ENCODE peak calls at places on chromosomes 1 and 21, in four cellular contexts. I, N, S and X are unnamed samples.

GRCh38 chr1:231139125-231139649 is 22.7 kb upstream of the TRIM67 start:
- DNase-seq in I (peak), N (peak), S (no peak), X (peak)

GRCh38 chr21:44736291-44737004 is 25.1 kb upstream of the TSPEAR start:
- DNase-seq in I (no peak), N (no peak), S (no peak), X (no peak)

GRCh38 chr1:153727463-153728304 is at the start of gene INTS3:
- DNase-seq in I (peak), N (peak), S (peak), X (peak)

GRCh38 chr1:47437518-47438320 is at the start of gene FOXD2:
- DNase-seq in I (peak), N (no peak), S (peak), X (no peak)

GRCh38 chr1:161473363-161473762 is 31.9 kb upstream of the FCGR2A start:
- DNase-seq in I (no peak), N (no peak), S (no peak), X (no peak)

GRCh38 chr1:1876335-1876935 is 14.5 kb downstream of the GNB1 start:
- DNase-seq in I (no peak), N (no peak), S (no peak), X (no peak)

GRCh38 chr21:46029201-46029924 is 47.8 kb downstream of the COL6A1 start:
- DNase-seq in I (no peak), N (no peak), S (no peak), X (no peak)

GRCh38 chr1:160925652-160926241 is 28.9 kb downstream of the ITLN2 start:
- DNase-seq in I (no peak), N (no peak), S (no peak), X (no peak)

GRCh38 chr1:81155131-81155530 is 645.6 kb upstream of the ADGRL2 start:
- DNase-seq in I (no peak), N (peak), S (no peak), X (peak)

GRCh38 chr1:30907641-30908445 is 715 bp downstream of the SDC3 start:
- DNase-seq in I (no peak), N (no peak), S (no peak), X (no peak)

GRCh38 chr1:246727594-246727993 is 3.4 kb downstream of the SCCPDH start:
- DNase-seq in I (no peak), N (no peak), S (no peak), X (no peak)

GRCh38 chr1:168567007-168567406 is 9.4 kb upstream of the XCL1 start:
- DNase-seq in I (no peak), N (no peak), S (no peak), X (no peak)

GRCh38 chr1:150017206-150017750 is 6.8 kb upstream of the OTUD7B start:
- DNase-seq in I (peak), N (no peak), S (no peak), X (no peak)

GRCh38 chr1:201013031-201013485 is 10.5 kb downstream of the KIF21B start:
- DNase-seq in I (no peak), N (no peak), S (no peak), X (no peak)

GRCh38 chr1:64983110-64983509 is 16.8 kb upstream of the JAK1 start:
- DNase-seq in I (peak), N (peak), S (no peak), X (no peak)

GRCh38 chr1:171251741-171252300 is 3.5 kb downstream of the FMO1 start:
- DNase-seq in I (peak), N (no peak), S (no peak), X (no peak)

GRCh38 chr21:45000637-45001133 is 60.9 kb downstream of the SLX9 start:
- DNase-seq in I (no peak), N (no peak), S (no peak), X (no peak)

GRCh38 chr1:98051065-98051675 is 130.3 kb upstream of the DPYD start:
- DNase-seq in I (peak), N (no peak), S (peak), X (no peak)

GRCh38 chr1:22750671-22751016 is 40.0 kb downstream of the EPHB2 start:
- DNase-seq in I (no peak), N (no peak), S (no peak), X (no peak)

GRCh38 chr1:184228558-184228957 is 158.3 kb upstream of the C1orf21 start:
- DNase-seq in I (no peak), N (no peak), S (no peak), X (no peak)

GRCh38 chr1:21550097-21550496 is 40.9 kb downstream of the ALPL start:
- DNase-seq in I (no peak), N (no peak), S (no peak), X (no peak)

GRCh38 chr1:109948285-109948630 is 36.3 kb upstream of the AHCYL1 start:
- DNase-seq in I (no peak), N (no peak), S (no peak), X (no peak)
- H3K4me3 ChIP-seq in I (no peak), N (no peak), S (no peak), X (no peak)

GRCh38 chr1:88466899-88467580 is 217.0 kb upstream of the PKN2 start:
- DNase-seq in I (no peak), N (no peak), S (no peak), X (no peak)

GRCh38 chr1:88462481-88463261 is 221.4 kb upstream of the PKN2 start:
- DNase-seq in I (no peak), N (no peak), S (no peak), X (no peak)

GRCh38 chr1:88463401-88463800 is 220.7 kb upstream of the PKN2 start:
- DNase-seq in I (no peak), N (no peak), S (no peak), X (no peak)
- H3K4me3 ChIP-seq in I (no peak), N (no peak), S (no peak), X (no peak)

GRCh38 chr1:170200665-170201397 is 55.1 kb downstream of the NTMT2 start:
- DNase-seq in I (peak), N (no peak), S (no peak), X (no peak)
- H3K4me3 ChIP-seq in I (no peak), N (no peak), S (no peak), X (no peak)

GRCh38 chr1:34060331-34060730 is 104.7 kb downstream of the CSMD2 start:
- DNase-seq in I (no peak), N (no peak), S (no peak), X (no peak)
- H3K4me3 ChIP-seq in I (no peak), N (no peak), S (no peak), X (no peak)

GRCh38 chr1:109485001-109485400 is 1.3 kb downstream of the ATXN7L2 start:
- DNase-seq in I (no peak), N (no peak), S (no peak), X (no peak)
- H3K4me3 ChIP-seq in I (no peak), N (peak), S (peak), X (peak)

DNA sequence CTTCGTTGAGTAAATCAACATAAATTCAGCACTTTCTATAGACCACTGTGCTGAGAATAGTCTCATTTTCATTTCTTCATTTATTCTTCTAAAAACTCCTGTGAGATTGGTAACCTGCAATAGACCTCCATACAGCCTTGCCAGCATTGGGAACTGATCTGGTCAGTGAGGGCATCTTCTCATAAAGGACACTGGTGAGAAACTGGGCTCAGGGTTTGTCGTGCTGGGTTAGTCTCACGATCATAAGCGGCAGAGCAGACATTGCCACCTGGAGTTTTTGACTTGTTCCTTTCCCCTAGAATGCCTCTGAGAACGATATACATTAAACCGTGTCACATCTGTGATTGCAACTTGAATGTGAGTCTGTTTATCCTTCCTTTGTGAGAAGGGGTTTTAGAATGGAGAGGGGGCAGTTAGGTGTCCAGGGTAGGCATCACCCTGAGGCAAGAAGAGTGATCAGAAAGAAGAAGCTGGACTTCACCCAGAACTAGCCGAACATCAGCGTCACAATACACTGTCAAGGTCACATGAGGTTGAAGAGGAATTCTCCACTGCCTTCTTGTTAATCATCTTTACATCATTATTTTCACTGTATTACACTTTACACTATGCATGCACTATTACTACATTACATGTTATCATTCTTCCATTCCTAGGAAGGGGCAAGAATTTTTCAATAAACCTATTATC is 1.4 kb upstream of the TTLL7 start:
- DNase-seq in I (no peak), N (no peak), S (no peak), X (no peak)
- H3K4me3 ChIP-seq in I (no peak), N (no peak), S (no peak), X (no peak)